ENCODE peak calls at places on chromosomes 12 and 14, in six cellular contexts. One of them, this sample, is unnamed.

GRCh38 chr14:23361320-23361719 is 3.7 kb downstream of the EFS start:
- DNase-seq in breast epithelium: no peak
- DNase-seq in astrocyte: peak; percentile 43
- DNase-seq in heart left ventricle: no peak
- DNase-seq in RWPE2: no peak
- DNase-seq in SK-N-SH: no peak
- DNase-seq in this sample: no peak

GRCh38 chr14:88786715-88787114 is 6.0 kb downstream of the EML5 start:
- DNase-seq in breast epithelium: no peak
- DNase-seq in astrocyte: no peak
- DNase-seq in heart left ventricle: no peak
- DNase-seq in RWPE2: no peak
- DNase-seq in SK-N-SH: no peak
- DNase-seq in this sample: no peak

GRCh38 chr12:52659395-52659794 is 7.4 kb upstream of the KRT2 start:
- DNase-seq in breast epithelium: peak; percentile 7
- DNase-seq in astrocyte: no peak
- DNase-seq in heart left ventricle: no peak
- DNase-seq in RWPE2: no peak
- DNase-seq in SK-N-SH: no peak
- DNase-seq in this sample: no peak

GRCh38 chr14:99389171-99389826 is 91.4 kb downstream of the SETD3 start:
- DNase-seq in breast epithelium: no peak
- DNase-seq in astrocyte: no peak
- DNase-seq in heart left ventricle: peak; percentile 29
- DNase-seq in RWPE2: no peak
- DNase-seq in SK-N-SH: peak; percentile 79
- DNase-seq in this sample: peak; percentile 30

GRCh38 chr14:103685276-103686211 is 29.7 kb downstream of the XRCC3 start:
- DNase-seq in breast epithelium: no peak
- DNase-seq in astrocyte: no peak
- DNase-seq in heart left ventricle: no peak
- DNase-seq in RWPE2: no peak
- DNase-seq in SK-N-SH: no peak
- DNase-seq in this sample: no peak

GRCh38 chr12:124482567-124482893 is 84.9 kb downstream of the NCOR2 start:
- DNase-seq in breast epithelium: no peak
- DNase-seq in astrocyte: no peak
- DNase-seq in heart left ventricle: no peak
- DNase-seq in RWPE2: no peak
- DNase-seq in SK-N-SH: no peak
- DNase-seq in this sample: no peak

GRCh38 chr14:91075553-91075952 is 15.1 kb upstream of the RPS6KA5 start:
- DNase-seq in breast epithelium: no peak
- DNase-seq in astrocyte: no peak
- DNase-seq in heart left ventricle: no peak
- DNase-seq in RWPE2: no peak
- DNase-seq in SK-N-SH: no peak
- DNase-seq in this sample: no peak

GRCh38 chr12:87074801-87075200 is 818.6 kb upstream of the MGAT4C start:
- DNase-seq in breast epithelium: no peak
- DNase-seq in astrocyte: no peak
- DNase-seq in heart left ventricle: no peak
- DNase-seq in RWPE2: no peak
- DNase-seq in SK-N-SH: no peak
- DNase-seq in this sample: no peak

GRCh38 chr14:28875937-28876910 is 109.6 kb downstream of the FOXG1 start:
- DNase-seq in breast epithelium: no peak
- DNase-seq in astrocyte: no peak
- DNase-seq in heart left ventricle: no peak
- DNase-seq in RWPE2: no peak
- DNase-seq in SK-N-SH: no peak
- DNase-seq in this sample: no peak

GRCh38 chr14:24060443-24060842 is 8.6 kb downstream of the CARMIL3 start:
- DNase-seq in breast epithelium: no peak
- DNase-seq in astrocyte: no peak
- DNase-seq in heart left ventricle: no peak
- DNase-seq in RWPE2: peak; percentile 54
- DNase-seq in SK-N-SH: peak; percentile 0
- DNase-seq in this sample: no peak

GRCh38 chr14:54606631-54607133 is 39.8 kb downstream of the SAMD4A start:
- DNase-seq in breast epithelium: no peak
- DNase-seq in astrocyte: peak; percentile 97
- DNase-seq in heart left ventricle: peak; percentile 59
- DNase-seq in RWPE2: no peak
- DNase-seq in SK-N-SH: no peak
- DNase-seq in this sample: no peak

GRCh38 chr14:101313268-101313667 is 248.0 kb upstream of the DIO3 start:
- DNase-seq in breast epithelium: no peak
- DNase-seq in astrocyte: no peak
- DNase-seq in heart left ventricle: no peak
- DNase-seq in RWPE2: no peak
- DNase-seq in SK-N-SH: no peak
- DNase-seq in this sample: no peak

GRCh38 chr12:108337235-108338223 is 1.6 kb downstream of the CMKLR1 start:
- DNase-seq in breast epithelium: no peak
- DNase-seq in astrocyte: no peak
- DNase-seq in heart left ventricle: peak; percentile 25
- DNase-seq in RWPE2: peak; percentile 21
- DNase-seq in SK-N-SH: peak; percentile 72
- DNase-seq in this sample: no peak

GRCh38 chr12:69061574-69061973 is 128.6 kb upstream of the CPM start:
- DNase-seq in breast epithelium: no peak
- DNase-seq in astrocyte: no peak
- DNase-seq in heart left ventricle: no peak
- DNase-seq in RWPE2: no peak
- DNase-seq in SK-N-SH: no peak
- DNase-seq in this sample: no peak

GRCh38 chr14:103543721-103544626 is 15.0 kb downstream of the TRMT61A start:
- DNase-seq in breast epithelium: no peak
- DNase-seq in astrocyte: no peak
- DNase-seq in heart left ventricle: no peak
- DNase-seq in RWPE2: no peak
- DNase-seq in SK-N-SH: peak; percentile 35
- DNase-seq in this sample: no peak

GRCh38 chr14:91415794-91416743 is 1.6 kb downstream of the CCDC88C start:
- DNase-seq in breast epithelium: no peak
- DNase-seq in astrocyte: no peak
- DNase-seq in heart left ventricle: no peak
- DNase-seq in RWPE2: no peak
- DNase-seq in SK-N-SH: no peak
- DNase-seq in this sample: no peak

GRCh38 chr12:67498981-67499380 is 149.6 kb upstream of the DYRK2 start:
- DNase-seq in breast epithelium: no peak
- DNase-seq in astrocyte: no peak
- DNase-seq in heart left ventricle: no peak
- DNase-seq in RWPE2: no peak
- DNase-seq in SK-N-SH: no peak
- DNase-seq in this sample: no peak

GRCh38 chr12:67501362-67501761 is 147.2 kb upstream of the DYRK2 start:
- DNase-seq in breast epithelium: no peak
- DNase-seq in astrocyte: no peak
- DNase-seq in heart left ventricle: no peak
- DNase-seq in RWPE2: no peak
- DNase-seq in SK-N-SH: no peak
- DNase-seq in this sample: no peak

DNA sequence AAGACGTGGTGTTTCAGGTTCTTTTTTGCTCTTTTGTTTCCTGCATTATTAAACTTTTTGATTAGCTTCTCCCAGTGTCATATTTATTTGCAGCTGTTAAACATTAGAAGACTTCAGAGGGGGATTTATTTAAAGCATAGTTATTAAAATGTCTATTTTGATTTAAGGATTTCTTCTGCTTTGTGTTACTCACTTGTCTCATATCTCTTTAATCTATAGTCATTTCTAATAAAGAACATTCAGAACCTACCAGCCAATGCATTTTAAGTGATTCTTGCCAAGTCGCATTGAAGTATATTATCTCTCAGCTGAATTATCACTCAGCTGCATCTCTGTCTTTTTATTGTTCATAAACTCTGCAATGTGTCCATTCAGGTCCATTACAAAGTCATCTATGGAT is 151.9 kb upstream of the DYRK2 start:
- DNase-seq in breast epithelium: no peak
- DNase-seq in astrocyte: no peak
- DNase-seq in heart left ventricle: no peak
- DNase-seq in RWPE2: no peak
- DNase-seq in SK-N-SH: no peak
- DNase-seq in this sample: no peak
- H3K4me3 ChIP-seq in breast epithelium: no peak overlapping the region
- H3K4me3 ChIP-seq in astrocyte: no peak overlapping the region
- H3K4me3 ChIP-seq in heart left ventricle: no peak overlapping the region
- H3K4me3 ChIP-seq in RWPE2: no peak overlapping the region
- H3K4me3 ChIP-seq in SK-N-SH: no peak overlapping the region
- H3K4me3 ChIP-seq in this sample: no peak overlapping the region

DNA sequence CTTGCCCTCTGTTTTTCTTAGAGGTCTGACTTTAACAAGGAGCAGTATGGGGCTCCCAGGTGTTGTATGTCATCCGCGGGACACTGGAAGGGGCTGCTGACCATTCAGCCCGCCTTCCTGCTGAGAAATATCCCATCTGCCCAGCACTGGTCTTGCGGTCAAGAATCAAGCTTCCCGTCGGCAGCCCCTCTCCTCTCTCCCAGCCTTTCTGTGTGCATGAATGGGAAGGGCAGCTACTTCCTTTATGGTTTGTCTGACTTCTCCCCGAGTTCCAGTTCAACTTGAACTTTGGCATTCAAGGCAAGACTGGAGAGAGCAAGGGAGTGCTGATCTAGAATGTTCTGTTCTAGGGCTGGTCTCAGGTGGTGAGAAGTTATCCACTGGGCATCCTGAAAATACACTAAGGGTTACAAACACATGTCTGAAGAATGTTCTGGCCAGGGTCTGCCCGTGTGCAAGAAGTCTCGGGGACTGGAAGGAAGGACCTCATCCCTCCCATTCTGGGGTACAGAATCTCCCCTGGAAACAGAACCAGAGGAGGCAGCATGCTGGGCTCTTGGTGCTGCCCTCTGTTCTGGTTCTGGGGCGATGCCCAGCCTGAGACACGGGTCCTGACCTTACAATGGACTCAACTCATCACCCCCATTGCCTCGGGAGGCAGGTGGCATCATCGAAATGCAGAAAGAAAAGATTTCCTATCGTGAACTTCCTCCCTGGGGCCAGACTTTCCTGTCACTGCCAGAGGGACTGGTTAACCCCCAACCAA is 51.7 kb downstream of the PSMA6 start:
- DNase-seq in breast epithelium: no peak
- DNase-seq in astrocyte: no peak
- DNase-seq in heart left ventricle: no peak
- DNase-seq in RWPE2: no peak
- DNase-seq in SK-N-SH: no peak
- DNase-seq in this sample: no peak
- H3K27ac ChIP-seq in breast epithelium: peak overlapping the region; percentile 29
- H3K27ac ChIP-seq in astrocyte: no peak overlapping the region
- H3K27ac ChIP-seq in heart left ventricle: no peak overlapping the region
- H3K27ac ChIP-seq in RWPE2: no peak overlapping the region
- H3K27ac ChIP-seq in SK-N-SH: no peak overlapping the region
- H3K27ac ChIP-seq in this sample: no peak overlapping the region

GRCh38 chr12:120229583-120230325 is 28.8 kb upstream of the RPLP0 start:
- DNase-seq in breast epithelium: no peak
- DNase-seq in astrocyte: no peak
- DNase-seq in heart left ventricle: no peak
- DNase-seq in RWPE2: no peak
- DNase-seq in SK-N-SH: peak; percentile 79
- DNase-seq in this sample: no peak
- H3K4me3 ChIP-seq in breast epithelium: no peak overlapping the region
- H3K4me3 ChIP-seq in astrocyte: peak overlapping the region; percentile 19
- H3K4me3 ChIP-seq in heart left ventricle: no peak overlapping the region
- H3K4me3 ChIP-seq in RWPE2: no peak overlapping the region
- H3K4me3 ChIP-seq in SK-N-SH: no peak overlapping the region
- H3K4me3 ChIP-seq in this sample: no peak overlapping the region

GRCh38 chr12:11861155-11861863 is 209.4 kb upstream of the BCL2L14 start:
- DNase-seq in breast epithelium: no peak
- DNase-seq in astrocyte: no peak
- DNase-seq in heart left ventricle: no peak
- DNase-seq in RWPE2: no peak
- DNase-seq in SK-N-SH: peak; percentile 36
- DNase-seq in this sample: no peak
- H3K27ac ChIP-seq in breast epithelium: peak overlapping the region; percentile 86
- H3K27ac ChIP-seq in astrocyte: no peak overlapping the region
- H3K27ac ChIP-seq in heart left ventricle: peak overlapping the region; percentile 85
- H3K27ac ChIP-seq in RWPE2: no peak overlapping the region
- H3K27ac ChIP-seq in SK-N-SH: peak overlapping the region; percentile 73
- H3K27ac ChIP-seq in this sample: no peak overlapping the region